ENCODE peak calls at places on chromosomes 16 and 17, in nine cellular contexts. K, F, Q, O, A, W, V, I and C are unnamed samples.

GRCh38 chr16:71781741-71782140 is 26.9 kb downstream of the AP1G1 start:
- DNase-seq in I (peak; percentile 19), Q (peak; percentile 6), A (no peak), F (no peak), K (no peak), O (peak; percentile 36), V (no peak), W (no peak), C (no peak)

GRCh38 chr17:72056727-72057290 is 64.0 kb upstream of the SOX9 start:
- DNase-seq in V (no peak), Q (no peak), A (no peak), K (no peak), O (no peak), I (no peak), W (no peak), F (no peak), C (no peak)

GRCh38 chr16:3861808-3862451 is 18.6 kb downstream of the CREBBP start:
- DNase-seq in V (no peak), Q (no peak), F (no peak), A (no peak), W (no peak), O (peak; percentile 39), K (no peak), I (peak; percentile 63), C (no peak)

GRCh38 chr17:46853896-46854444 is 2.6 kb downstream of the WNT9B start:
- DNase-seq in W (peak; percentile 49), I (peak; percentile 52), F (no peak), Q (peak; percentile 11), K (no peak), O (no peak), V (no peak), A (no peak), C (no peak)

GRCh38 chr17:63694974-63695773 is 4.8 kb downstream of the LIMD2 start:
- DNase-seq in Q (no peak), K (no peak), W (no peak), F (no peak), I (no peak), A (peak; percentile 39), O (no peak), V (peak; percentile 19), C (no peak)

GRCh38 chr16:626787-627457 is 3.9 kb upstream of the WFIKKN1 start:
- DNase-seq in Q (peak; percentile 96), F (peak; percentile 89), W (peak; percentile 46), K (peak; percentile 91), I (peak; percentile 97), O (peak; percentile 95), A (no peak), V (no peak), C (peak; percentile 72)

GRCh38 chr17:39212841-39213480 is 12.8 kb downstream of the STAC2 start:
- DNase-seq in W (no peak), O (no peak), I (no peak), V (no peak), Q (no peak), A (no peak), K (no peak), F (no peak), C (no peak)

GRCh38 chr16:89154390-89155183 is 17.0 kb upstream of the CDH15 start:
- DNase-seq in O (no peak), Q (no peak), I (no peak), K (no peak), V (no peak), A (no peak), F (no peak), W (no peak), C (no peak)

GRCh38 chr16:6204941-6205340 is 1107.3 kb upstream of the EEF2KMT start:
- DNase-seq in I (no peak), V (no peak), K (no peak), W (no peak), A (no peak), Q (no peak), O (no peak), F (no peak), C (no peak)

GRCh38 chr16:85927326-85927725 is 28.4 kb downstream of the IRF8 start:
- DNase-seq in A (no peak), O (no peak), W (no peak), Q (no peak), K (no peak), V (no peak), I (no peak), F (no peak), C (no peak)

GRCh38 chr16:14562691-14563491 is 67.2 kb downstream of the PARN start:
- DNase-seq in I (peak; percentile 26), O (no peak), K (no peak), Q (peak; percentile 11), V (no peak), A (no peak), F (no peak), W (peak; percentile 56), C (peak; percentile 36)

GRCh38 chr16:66927012-66927436 is 1.7 kb upstream of the RRAD start:
- DNase-seq in Q (peak; percentile 95), K (no peak), F (no peak), A (no peak), O (peak; percentile 90), V (no peak), W (peak; percentile 45), I (peak; percentile 88), C (no peak)

GRCh38 chr17:79800325-79801155 is 3.7 kb upstream of the CBX8 start:
- DNase-seq in K (no peak), I (peak; percentile 39), V (peak; percentile 45), F (no peak), O (peak; percentile 69), Q (peak; percentile 34), W (peak; percentile 76), A (no peak), C (no peak)

GRCh38 chr17:4780325-4781010 is 5.7 kb downstream of the VMO1 start:
- DNase-seq in F (no peak), O (no peak), I (no peak), V (no peak), W (peak; percentile 26), K (no peak), Q (no peak), A (no peak), C (no peak)

GRCh38 chr16:27408012-27408601 is 6.1 kb downstream of the IL21R start:
- DNase-seq in A (peak; percentile 51), W (no peak), V (no peak), I (peak; percentile 65), F (no peak), O (peak; percentile 69), K (no peak), Q (peak; percentile 87), C (no peak)

GRCh38 chr16:29812754-29813643 is 1.0 kb downstream of the PRRT2 start:
- DNase-seq in I (no peak), V (no peak), Q (no peak), W (no peak), F (no peak), A (no peak), K (no peak), O (no peak), C (no peak)

GRCh38 chr16:29811896-29812665 is at the start of gene PRRT2:
- DNase-seq in V (peak; percentile 28), A (peak; percentile 51), K (no peak), O (peak; percentile 54), Q (no peak), F (peak; percentile 86), I (peak; percentile 43), W (peak; percentile 85), C (no peak)

GRCh38 chr16:29815032-29815721 is 775 bp upstream of the PAGR1 start:
- DNase-seq in W (peak; percentile 55), A (no peak), O (no peak), V (no peak), Q (no peak), K (no peak), I (no peak), F (peak; percentile 55), C (no peak)

GRCh38 chr16:29814592-29814991 is 1.4 kb upstream of the PAGR1 start:
- DNase-seq in O (no peak), F (no peak), K (no peak), W (no peak), Q (no peak), I (no peak), A (no peak), V (no peak), C (no peak)

GRCh38 chr16:29813644-29814562 is 1.9 kb downstream of the PRRT2 start:
- DNase-seq in Q (no peak), F (no peak), W (no peak), V (no peak), I (no peak), A (no peak), O (no peak), K (no peak), C (no peak)
- H3K4me3 ChIP-seq in Q (no peak overlapping the region), F (no peak overlapping the region), W (no peak overlapping the region), V (no peak overlapping the region), I (no peak overlapping the region), A (no peak overlapping the region), O (no peak overlapping the region), K (peak overlapping the region; percentile 20), C (no peak overlapping the region)

DNA sequence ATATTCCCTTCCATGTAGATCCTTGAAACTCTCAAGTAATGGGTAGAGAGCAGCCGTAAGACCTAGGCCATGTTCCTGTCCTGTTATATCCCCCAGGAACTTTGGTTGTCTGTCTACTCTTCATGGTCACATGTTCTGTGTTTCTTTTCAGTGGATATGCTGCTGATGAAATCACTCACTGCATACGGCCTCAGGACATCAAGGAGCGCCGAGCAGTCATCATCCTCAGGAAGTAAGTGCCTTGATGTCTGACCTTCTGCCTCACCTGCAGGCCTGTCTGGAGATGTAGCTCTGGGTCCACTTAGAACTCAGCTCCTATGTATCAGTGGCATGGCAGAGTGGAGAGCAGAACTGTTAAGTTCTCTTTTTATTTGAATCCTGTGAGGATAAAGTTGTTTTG is 11.2 kb downstream of the ALKBH5 start:
- DNase-seq in V (no peak), I (no peak), Q (no peak), O (no peak), F (no peak), W (no peak), A (no peak), K (no peak), C (no peak)
- H3K4me3 ChIP-seq in V (no peak overlapping the region), I (no peak overlapping the region), Q (no peak overlapping the region), O (no peak overlapping the region), F (no peak overlapping the region), W (no peak overlapping the region), A (no peak overlapping the region), K (no peak overlapping the region), C (no peak overlapping the region)

DNA sequence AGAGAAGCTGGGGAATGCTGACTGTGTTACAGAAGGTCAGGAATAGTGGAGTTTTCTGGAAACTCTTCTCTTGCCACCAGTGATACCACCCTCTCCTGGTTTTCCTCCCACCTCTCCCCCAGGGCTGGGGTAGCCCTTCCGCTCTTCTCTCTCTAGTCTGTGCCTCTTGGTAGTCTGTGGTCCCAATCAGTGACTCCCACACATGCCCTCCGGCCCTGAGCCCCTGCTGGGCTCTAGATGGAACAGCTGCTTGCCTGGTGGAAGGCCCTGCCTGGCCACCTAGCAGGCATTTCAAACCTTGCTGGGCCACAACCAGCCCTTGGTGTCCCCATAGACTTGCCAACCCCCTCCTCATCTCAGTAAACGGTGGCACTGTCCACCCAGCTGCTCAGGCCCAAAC is 15.2 kb upstream of the MTSS2 start:
- DNase-seq in V (no peak), F (no peak), A (no peak), Q (no peak), W (no peak), O (no peak), I (no peak), K (no peak), C (no peak)
- H3K4me3 ChIP-seq in V (no peak overlapping the region), F (no peak overlapping the region), A (no peak overlapping the region), Q (no peak overlapping the region), W (no peak overlapping the region), O (no peak overlapping the region), I (no peak overlapping the region), K (no peak overlapping the region), C (no peak overlapping the region)

DNA sequence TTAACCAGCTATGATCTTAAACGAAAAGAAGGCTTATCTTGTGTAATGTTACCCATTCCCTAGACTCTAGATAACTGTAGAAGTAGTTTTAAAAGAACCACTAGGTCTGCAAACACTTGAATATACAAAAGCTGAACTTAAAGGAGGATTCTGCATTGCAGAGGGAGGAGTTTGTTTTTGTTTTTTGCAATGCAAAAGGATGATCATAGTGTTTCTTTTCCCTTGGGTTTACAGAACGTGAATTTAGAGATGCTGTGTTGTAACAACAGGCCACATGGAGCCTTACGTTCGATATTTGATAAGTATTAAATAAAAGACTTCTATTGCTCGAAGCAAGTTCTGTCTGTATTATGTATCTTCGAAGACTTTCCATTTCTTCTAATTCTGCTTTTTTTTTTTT is 77.6 kb downstream of the CHD9 start:
- DNase-seq in K (no peak), I (no peak), A (no peak), Q (no peak), V (no peak), W (no peak), O (no peak), F (no peak), C (no peak)
- H3K4me3 ChIP-seq in K (peak overlapping the region; percentile 79), I (no peak overlapping the region), A (no peak overlapping the region), Q (peak overlapping the region; percentile 81), V (no peak overlapping the region), W (peak overlapping the region; percentile 93), O (peak overlapping the region; percentile 70), F (no peak overlapping the region), C (no peak overlapping the region)